ENCODE peak calls at places on chromosomes 6 and 20, in nine cellular contexts. Y, V, E, Z, R, A, F, X and Q are unnamed samples. For H3K36me3 and H3K4me1, the result is how much of the 10 kb centered on the place peaks cover.

GRCh38 chr20:10433623-10434466 is at the start of gene MKKS:
- DNase-seq in F (peak), Y (peak), Z (peak), A (peak), E (peak), R (peak), X (peak), V (peak), Q (peak)

GRCh38 chr6:165872811-165873210 is 209.8 kb upstream of the PDE10A start:
- DNase-seq in F (no peak), X (no peak), E (no peak), V (no peak), Z (no peak), R (no peak), A (no peak), Y (no peak), Q (no peak)

GRCh38 chr6:146543940-146544661 is 468 bp downstream of the RAB32 start:
- DNase-seq in A (peak), Z (peak), R (peak), V (no peak), E (peak), F (peak), X (peak), Y (no peak), Q (peak)

GRCh38 chr6:140677781-140678528 is 1303.5 kb upstream of the CITED2 start:
- DNase-seq in F (no peak), A (no peak), X (no peak), Z (no peak), Y (peak), R (no peak), V (no peak), E (no peak), Q (no peak)

GRCh38 chr20:15923030-15923776 is 650.0 kb downstream of the KIF16B start:
- DNase-seq in V (no peak), R (no peak), F (no peak), A (no peak), Z (no peak), X (no peak), Y (no peak), E (no peak), Q (no peak)

GRCh38 chr6:16514249-16514648 is 247.0 kb downstream of the ATXN1 start:
- DNase-seq in R (no peak), Y (no peak), E (no peak), Z (no peak), F (peak), X (no peak), A (no peak), V (no peak), Q (peak)

GRCh38 chr20:25514747-25515340 is 70.5 kb downstream of the NINL start:
- DNase-seq in X (no peak), R (no peak), F (no peak), E (no peak), Z (no peak), A (no peak), V (no peak), Y (peak), Q (no peak)

GRCh38 chr20:38979434-38979833 is 17.3 kb downstream of the DHX35 start:
- DNase-seq in Y (no peak), A (no peak), R (no peak), V (no peak), Z (no peak), F (no peak), E (no peak), X (no peak), Q (no peak)

GRCh38 chr6:79612918-79613317 is 18.2 kb upstream of the SH3BGRL2 start:
- DNase-seq in V (no peak), Y (no peak), Z (no peak), R (no peak), A (no peak), E (no peak), X (no peak), F (no peak), Q (no peak)

GRCh38 chr6:88814909-88815308 is 148.5 kb downstream of the RNGTT start:
- DNase-seq in R (no peak), Z (no peak), Y (no peak), X (no peak), V (no peak), F (peak), E (peak), A (no peak), Q (no peak)

GRCh38 chr6:137341721-137342195 is 122.6 kb upstream of the IFNGR1 start:
- DNase-seq in X (peak), E (peak), Y (peak), R (peak), Z (no peak), F (no peak), V (no peak), A (peak), Q (no peak)

DNA sequence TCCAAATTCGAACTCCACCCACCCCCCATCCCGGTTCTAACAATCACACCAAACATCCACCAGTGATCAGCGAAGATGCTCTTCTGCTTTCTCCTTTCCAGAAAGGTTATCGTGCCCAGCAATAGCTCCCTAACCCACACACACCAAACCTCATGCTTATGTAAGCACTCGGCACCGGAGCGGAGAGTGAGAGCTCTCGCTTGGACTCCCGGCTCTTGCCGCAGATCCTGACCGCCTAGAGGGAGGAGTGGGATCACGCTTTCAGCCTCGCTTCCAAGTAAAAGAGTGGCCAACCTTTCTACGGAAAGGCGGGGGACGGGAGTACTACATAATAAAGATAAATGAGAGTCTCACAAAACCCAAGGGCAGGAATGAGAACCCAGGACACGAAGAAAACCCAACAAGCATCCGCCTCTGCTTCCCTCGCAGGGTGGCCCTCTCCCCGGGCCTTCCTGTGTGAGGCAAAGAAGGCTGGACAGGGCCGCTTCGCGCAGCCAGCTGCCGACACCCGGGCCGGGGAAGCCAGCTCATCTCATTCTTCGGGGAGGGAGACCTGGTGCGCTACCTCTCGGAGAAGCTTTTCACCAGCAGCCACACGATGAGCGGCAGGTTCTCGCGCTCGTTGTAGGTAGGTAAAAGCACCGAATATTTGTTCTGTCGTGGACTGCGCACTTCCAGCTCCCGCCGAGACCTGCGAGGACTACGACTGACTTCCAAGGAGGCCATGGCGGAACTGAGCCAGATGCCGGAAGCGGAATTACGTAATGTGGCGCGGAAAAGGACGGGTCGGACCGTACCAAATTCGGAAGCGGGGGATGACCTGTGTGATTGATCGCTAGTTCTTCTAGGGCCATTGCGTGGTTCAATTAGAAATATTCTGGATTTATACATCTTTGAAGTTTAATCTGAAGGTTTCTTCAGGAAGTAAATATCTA is at the start of gene DPM1:
- DNase-seq in Y (peak), V (no peak), A (peak), F (peak), X (peak), E (peak), R (peak), Z (peak), Q (peak)
- H3K36me3 ChIP-seq in Y (half or more), V (under half), A (under half), F (under half), X (under half), E (under half), R (under half), Z (under half), Q (under half)

GRCh38 chr6:4513561-4513960 is 262.6 kb upstream of the CDYL start:
- DNase-seq in Z (no peak), R (no peak), A (no peak), X (no peak), V (no peak), Y (no peak), F (no peak), E (no peak), Q (no peak)

GRCh38 chr6:4518506-4518905 is 257.7 kb upstream of the CDYL start:
- DNase-seq in Z (no peak), F (peak), E (no peak), X (no peak), R (no peak), Y (no peak), A (no peak), V (no peak), Q (no peak)

GRCh38 chr6:4512101-4512500 is 264.1 kb upstream of the CDYL start:
- DNase-seq in R (no peak), V (no peak), Y (no peak), Z (no peak), A (no peak), E (no peak), X (no peak), F (no peak), Q (no peak)

GRCh38 chr6:4511626-4512010 is 264.6 kb upstream of the CDYL start:
- DNase-seq in E (no peak), R (peak), F (no peak), Y (no peak), X (no peak), A (no peak), V (no peak), Z (peak), Q (peak)

GRCh38 chr6:4516206-4516605 is 260.0 kb upstream of the CDYL start:
- DNase-seq in X (no peak), R (no peak), F (peak), Z (no peak), Y (no peak), V (no peak), E (no peak), A (no peak), Q (no peak)
- H3K27ac ChIP-seq in X (no peak), R (no peak), F (peak), Z (no peak), Y (no peak), V (no peak), E (no peak), A (no peak), Q (no peak)

GRCh38 chr20:35734374-35734773 is 7.7 kb downstream of the RBM39 start:
- DNase-seq in X (no peak), F (no peak), V (no peak), E (no peak), A (no peak), Z (no peak), Y (no peak), R (no peak), Q (no peak)
- H3K4me1 ChIP-seq in X (half or more), F (under half), V (under half), E (half or more), A (under half), Z (half or more), Y (under half), R (half or more), Q (under half)

GRCh38 chr6:43780293-43780692 is 10.3 kb downstream of the VEGFA start:
- DNase-seq in R (no peak), Y (no peak), F (no peak), X (no peak), E (no peak), V (no peak), Z (no peak), A (no peak), Q (no peak)

GRCh38 chr6:43778976-43779863 is 9.2 kb downstream of the VEGFA start:
- DNase-seq in X (no peak), V (no peak), F (no peak), Z (no peak), A (no peak), Y (no peak), R (no peak), E (no peak), Q (no peak)

GRCh38 chr6:43778131-43778857 is 8.3 kb downstream of the VEGFA start:
- DNase-seq in A (no peak), V (no peak), Z (no peak), X (no peak), R (no peak), F (no peak), Y (no peak), E (no peak), Q (no peak)

GRCh38 chr6:43780891-43781571 is 11.0 kb downstream of the VEGFA start:
- DNase-seq in R (no peak), V (no peak), Z (no peak), A (no peak), E (no peak), Y (no peak), F (no peak), X (no peak), Q (no peak)

GRCh38 chr6:43779864-43780260 is 9.9 kb downstream of the VEGFA start:
- DNase-seq in X (no peak), A (no peak), E (peak), F (no peak), Y (no peak), R (no peak), V (no peak), Z (no peak), Q (no peak)
- H3K36me3 ChIP-seq in X (half or more), A (under half), E (under half), F (under half), Y (half or more), R (under half), V (half or more), Z (half or more), Q (under half)

GRCh38 chr6:130677312-130677711 is 149.9 kb upstream of the SMLR1 start:
- DNase-seq in V (no peak), Y (no peak), Z (no peak), A (no peak), R (no peak), E (no peak), F (no peak), X (no peak), Q (no peak)
- H3K27ac ChIP-seq in V (no peak), Y (no peak), Z (no peak), A (no peak), R (no peak), E (no peak), F (no peak), X (no peak), Q (no peak)

GRCh38 chr6:2850480-2851150 is 9.0 kb upstream of the SERPINB1 start:
- DNase-seq in R (no peak), Z (no peak), X (no peak), A (no peak), Y (no peak), F (no peak), V (no peak), E (peak), Q (no peak)

GRCh38 chr6:2853766-2854393 is 12.2 kb upstream of the SERPINB1 start:
- DNase-seq in F (peak), X (no peak), R (no peak), V (peak), A (peak), Y (peak), E (peak), Z (no peak), Q (peak)

GRCh38 chr6:2851727-2852513 is 10.3 kb upstream of the SERPINB1 start:
- DNase-seq in A (no peak), F (no peak), V (no peak), X (no peak), Y (no peak), E (no peak), Z (no peak), R (no peak), Q (no peak)

GRCh38 chr6:2852921-2853322 is 11.3 kb upstream of the SERPINB1 start:
- DNase-seq in F (no peak), A (no peak), Y (no peak), E (no peak), Z (no peak), R (no peak), X (no peak), V (no peak), Q (no peak)

GRCh38 chr6:2852514-2852855 is 10.8 kb upstream of the SERPINB1 start:
- DNase-seq in Z (no peak), V (no peak), F (no peak), Y (no peak), R (no peak), E (no peak), X (no peak), A (no peak), Q (no peak)
- H3K4me1 ChIP-seq in Z (under half), V (half or more), F (under half), Y (half or more), R (under half), E (half or more), X (under half), A (under half), Q (under half)